ENCODE peak calls at places on chromosome 9, in ten cellular contexts. E is tibial artery; P is lower lobe of right lung; U is psoas muscle; W is fibroblast of lung; B is upper lobe of right lung; Q is suprapubic skin; S is CD8-positive, alpha-beta T cell; M is neuronal stem cell; H is IMR-90. F is an unnamed sample. For H3K4me1, the result is how much of the 10 kb centered on the place peaks cover.

GRCh38 chr9:108844856-108845255 is 10.9 kb downstream of the ACTL7B start:
- DNase-seq in W (no peak), S (no peak), U (no peak), H (no peak), P (no peak), Q (no peak), M (no peak), B (no peak), E (no peak), F (no peak)

GRCh38 chr9:137294091-137294683 is 7.9 kb downstream of the NRARP start:
- DNase-seq in M (no peak), U (no peak), S (no peak), B (peak), W (peak), P (no peak), Q (no peak), E (no peak), H (peak), F (peak)

GRCh38 chr9:114507726-114508125 is 2.5 kb upstream of the WHRN start:
- DNase-seq in S (no peak), B (no peak), H (peak), W (no peak), P (no peak), M (peak), U (no peak), Q (no peak), E (no peak), F (peak)

GRCh38 chr9:114163517-114163924 is 8.2 kb downstream of the COL27A1 start:
- DNase-seq in P (peak), U (peak), H (peak), B (peak), E (peak), S (no peak), Q (no peak), W (peak), M (no peak), F (peak)

GRCh38 chr9:101840694-101841188 is 102.3 kb upstream of the GRIN3A start:
- DNase-seq in U (no peak), W (no peak), Q (no peak), E (no peak), S (no peak), B (no peak), H (no peak), M (no peak), P (no peak), F (no peak)

GRCh38 chr9:108994695-108995094 is 18.6 kb downstream of the CTNNAL1 start:
- DNase-seq in W (peak), Q (no peak), H (peak), U (peak), P (peak), B (no peak), E (peak), S (no peak), M (no peak), F (no peak)

GRCh38 chr9:137606005-137606601 is 617 bp downstream of the ARRDC1 start:
- DNase-seq in B (peak), U (peak), M (no peak), E (no peak), S (no peak), Q (peak), W (no peak), H (no peak), P (peak), F (no peak)

GRCh38 chr9:82212885-82213284 is 224.3 kb downstream of the SPATA31D1 start:
- DNase-seq in B (no peak), S (no peak), E (no peak), M (no peak), Q (no peak), P (no peak), W (no peak), U (no peak), H (no peak), F (no peak)

GRCh38 chr9:130985029-130985428 is 23.9 kb upstream of the LAMC3 start:
- DNase-seq in Q (no peak), B (no peak), U (no peak), S (no peak), H (no peak), W (no peak), E (no peak), P (no peak), M (no peak), F (no peak)

GRCh38 chr9:82466616-82467251 is 478.2 kb downstream of the SPATA31D1 start:
- DNase-seq in W (no peak), E (no peak), B (no peak), M (peak), S (no peak), Q (no peak), H (peak), P (no peak), U (peak), F (peak)

GRCh38 chr9:122606587-122606986 is 8.0 kb upstream of the OR1Q1 start:
- DNase-seq in B (no peak), M (no peak), E (no peak), U (no peak), H (no peak), S (no peak), W (no peak), P (no peak), Q (no peak), F (no peak)

GRCh38 chr9:114112778-114113585 is 13.9 kb upstream of the KIF12 start:
- DNase-seq in W (peak), U (peak), Q (peak), S (no peak), H (peak), M (no peak), E (peak), B (peak), P (peak), F (peak)

GRCh38 chr9:109499631-109500120 is 1.6 kb upstream of the PTPN3 start:
- DNase-seq in M (peak), Q (peak), B (peak), H (no peak), P (peak), W (peak), U (peak), E (peak), S (no peak), F (peak)

GRCh38 chr9:105742088-105742487 is 47.7 kb downstream of the TMEM38B start:
- DNase-seq in B (no peak), P (no peak), W (no peak), M (no peak), S (no peak), E (no peak), H (no peak), Q (no peak), U (no peak), F (no peak)

GRCh38 chr9:125176632-125177031 is 13.0 kb downstream of the PPP6C start:
- DNase-seq in Q (no peak), P (no peak), W (no peak), H (no peak), S (no peak), M (no peak), U (no peak), E (no peak), B (no peak), F (no peak)

GRCh38 chr9:99253772-99254431 is 31.8 kb downstream of the SEC61B start:
- DNase-seq in U (peak), B (no peak), S (no peak), P (no peak), Q (no peak), E (no peak), H (no peak), W (peak), M (no peak), F (no peak)

GRCh38 chr9:127789179-127789578 is 3.3 kb downstream of the CDK9 start:
- DNase-seq in Q (no peak), W (no peak), U (no peak), P (no peak), S (no peak), H (no peak), M (no peak), E (no peak), B (no peak), F (no peak)

GRCh38 chr9:98054376-98054951 is 2.1 kb upstream of the NANS start:
- DNase-seq in Q (no peak), B (no peak), W (no peak), E (no peak), U (no peak), S (no peak), M (no peak), P (no peak), H (no peak), F (no peak)

GRCh38 chr9:96206156-96206751 is 95.7 kb downstream of the HSD17B3 start:
- DNase-seq in M (no peak), S (no peak), E (no peak), U (no peak), Q (no peak), P (no peak), H (no peak), W (no peak), B (no peak), F (no peak)

GRCh38 chr9:126860757-126861466 is 473 bp downstream of the ZBTB34 start:
- DNase-seq in S (no peak), U (peak), W (peak), P (peak), H (no peak), M (no peak), E (peak), Q (no peak), B (peak), F (peak)

GRCh38 chr9:79778581-79778980 is 206.8 kb downstream of the TLE4 start:
- DNase-seq in Q (no peak), M (no peak), E (no peak), W (no peak), S (no peak), U (no peak), P (no peak), H (no peak), B (no peak), F (no peak)

GRCh38 chr9:123655681-123656423 is 274.1 kb downstream of the DENND1A start:
- DNase-seq in M (no peak), P (no peak), S (no peak), B (no peak), H (no peak), W (no peak), E (no peak), U (no peak), Q (no peak), F (no peak)

GRCh38 chr9:122377241-122378164 is 6.7 kb downstream of the PTGS1 start:
- DNase-seq in B (no peak), P (no peak), M (no peak), S (no peak), H (peak), W (no peak), U (no peak), E (no peak), Q (no peak), F (no peak)

GRCh38 chr9:95570150-95570549 is 53.4 kb upstream of the PTCH1 start:
- DNase-seq in W (peak), H (peak), S (no peak), M (no peak), U (no peak), B (no peak), Q (no peak), E (no peak), P (no peak), F (no peak)

GRCh38 chr9:134344068-134344820 is 18.0 kb downstream of the RXRA start:
- DNase-seq in M (no peak), H (peak), Q (no peak), E (peak), W (peak), B (no peak), P (peak), S (no peak), U (peak), F (no peak)
- H3K4me1 ChIP-seq in M (under half), H (under half), Q (half or more), E (half or more), W (under half), B (half or more), P (half or more), S (under half), U (half or more), F (half or more)

GRCh38 chr9:16029796-16030363 is 477.0 kb downstream of the CCDC171 start:
- DNase-seq in Q (no peak), P (no peak), B (no peak), S (no peak), E (no peak), U (no peak), W (peak), M (no peak), H (no peak), F (no peak)
- H3K27ac ChIP-seq in Q (no peak), P (no peak), B (no peak), S (no peak), E (no peak), U (no peak), W (no peak), M (no peak), H (no peak), F (no peak)

DNA sequence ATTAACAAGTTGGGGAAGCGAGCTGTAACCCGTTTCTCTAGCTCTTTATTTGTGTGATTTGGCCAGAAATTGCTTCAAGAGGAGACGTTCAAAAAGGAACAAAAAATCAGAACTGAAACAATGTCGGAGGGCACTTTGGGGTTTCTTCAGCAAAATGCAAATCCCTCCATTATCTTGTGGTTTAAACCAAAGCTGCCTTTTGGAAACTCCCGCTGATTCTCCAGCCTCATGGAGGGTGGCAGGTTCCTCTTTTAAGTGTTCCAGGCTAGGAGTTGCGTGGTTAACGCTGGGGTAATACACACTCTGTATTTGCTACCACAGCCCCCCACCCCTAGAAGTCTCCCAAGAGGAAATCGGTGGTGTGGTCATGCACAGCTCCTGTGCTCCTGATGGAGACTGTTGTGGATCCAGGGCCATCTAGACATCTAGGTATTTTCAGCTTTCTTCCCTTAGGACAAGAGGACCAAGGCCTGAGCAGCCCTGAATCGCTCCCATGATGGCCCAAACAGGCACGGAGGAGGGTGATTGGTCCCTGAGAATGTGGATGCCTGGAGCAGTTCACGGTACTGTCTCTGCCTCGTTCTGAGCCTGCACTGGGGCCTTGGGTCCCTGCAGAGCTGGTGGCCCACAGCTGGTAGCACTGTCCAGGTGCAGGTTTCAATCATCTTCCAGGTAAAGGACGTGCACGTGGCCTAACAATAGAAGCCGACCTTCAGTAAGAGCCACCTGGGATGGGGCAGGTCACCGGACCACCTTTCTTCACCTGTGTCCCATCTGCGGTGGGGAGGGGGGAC is 19.2 kb upstream of the FCN1 start:
- DNase-seq in H (no peak), E (no peak), U (no peak), S (no peak), W (no peak), M (no peak), Q (no peak), B (no peak), P (peak), F (no peak)
- H3K4me3 ChIP-seq in H (no peak), E (no peak), U (no peak), S (no peak), W (no peak), M (no peak), Q (no peak), B (no peak), P (no peak), F (no peak)

GRCh38 chr9:1832960-1833359 is 182.2 kb upstream of the SMARCA2 start:
- DNase-seq in E (no peak), W (no peak), H (no peak), B (no peak), U (no peak), P (no peak), Q (no peak), M (no peak), S (no peak), F (no peak)

GRCh38 chr9:1829719-1830118 is 185.4 kb upstream of the SMARCA2 start:
- DNase-seq in S (no peak), Q (no peak), M (no peak), P (no peak), W (no peak), H (no peak), U (no peak), B (no peak), E (no peak), F (no peak)
- H3K4me1 ChIP-seq in S (under half), Q (under half), M (under half), P (under half), W (under half), H (under half), U (under half), B (under half), E (under half), F (under half)

GRCh38 chr9:3215658-3216057 is 310.1 kb downstream of the RFX3 start:
- DNase-seq in H (no peak), E (no peak), M (no peak), W (no peak), Q (no peak), S (no peak), U (no peak), P (no peak), B (no peak), F (no peak)
- H3K27ac ChIP-seq in H (no peak), E (no peak), M (no peak), W (no peak), Q (no peak), S (no peak), U (no peak), P (no peak), B (no peak), F (no peak)

DNA sequence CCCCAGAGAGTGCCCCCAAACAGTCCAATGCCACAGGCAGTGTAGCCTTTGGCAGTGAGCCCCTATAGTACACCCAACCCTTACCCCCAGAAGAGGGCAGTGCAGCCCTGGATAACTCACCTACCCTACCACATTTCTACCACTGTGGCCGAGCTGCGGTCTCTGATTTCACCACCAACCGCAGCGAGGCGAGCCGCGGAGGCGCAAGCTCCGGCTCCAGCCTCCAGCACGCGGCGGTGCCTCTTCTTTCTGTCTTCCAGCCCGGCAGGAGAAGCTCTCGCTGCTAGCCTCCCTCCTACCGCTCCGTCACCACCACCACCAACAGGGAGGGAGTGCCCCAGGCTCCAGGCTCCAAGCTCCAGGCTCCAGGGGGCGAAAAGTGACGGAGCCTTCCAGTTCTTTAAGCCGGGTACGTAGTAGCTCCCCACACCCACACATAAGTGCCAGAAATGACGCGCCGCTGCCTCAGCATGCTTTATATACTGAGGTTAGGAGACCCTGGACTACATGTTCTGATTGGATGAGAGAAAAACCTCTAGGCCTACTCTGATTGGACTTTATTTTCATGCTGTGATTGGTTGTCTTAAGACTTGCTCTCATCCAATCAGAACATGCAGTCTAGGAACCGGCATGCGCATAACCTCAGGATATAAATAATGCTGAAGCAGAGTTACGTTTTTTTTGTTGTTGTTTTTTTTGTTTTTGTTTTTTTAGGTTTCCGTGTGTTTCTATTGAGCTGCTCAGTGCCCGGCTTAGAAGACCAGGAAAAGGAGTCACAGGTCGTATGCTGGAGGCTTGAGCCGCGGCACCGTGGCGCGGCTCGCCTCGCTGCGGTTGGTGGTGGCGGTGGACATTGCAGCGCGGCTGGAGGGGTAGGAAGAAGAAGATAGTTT is at the start of gene PCAT7:
- DNase-seq in U (no peak), P (peak), Q (no peak), E (no peak), S (no peak), H (no peak), M (peak), B (peak), W (peak), F (peak)
- H3K4me3 ChIP-seq in U (peak), P (peak), Q (no peak), E (no peak), S (no peak), H (no peak), M (peak), B (peak), W (no peak), F (peak)

GRCh38 chr9:22204240-22204639 is 195.1 kb upstream of the CDKN2B start:
- DNase-seq in H (no peak), B (no peak), Q (no peak), M (no peak), W (no peak), S (no peak), U (no peak), E (no peak), P (no peak), F (no peak)
- H3K4me1 ChIP-seq in H (under half), B (under half), Q (under half), M (under half), W (under half), S (under half), U (under half), E (under half), P (under half), F (under half)